ENCODE peak calls at places on chromosomes 12 and 14, in four cellular contexts. T, R, N and K are unnamed samples. For H3K4me1 and H3K36me3, the result is how much of the 10 kb centered on the place peaks cover.

GRCh38 chr12:108483213-108483920 is 31.7 kb upstream of the FICD start:
- DNase-seq in T (no peak), R (no peak), N (no peak), K (no peak)

GRCh38 chr12:102824218-102824835 is 92.7 kb downstream of the PAH start:
- DNase-seq in R (peak), N (peak), T (no peak), K (peak)

GRCh38 chr12:122303068-122303467 is 36.8 kb upstream of the VPS33A start:
- DNase-seq in R (no peak), T (no peak), N (no peak), K (no peak)

GRCh38 chr14:20469890-20470858 is 968 bp downstream of the PNP start:
- DNase-seq in N (peak), R (peak), T (no peak), K (no peak)

GRCh38 chr12:69019910-69020309 is 86.9 kb upstream of the CPM start:
- DNase-seq in R (no peak), T (no peak), N (no peak), K (no peak)

GRCh38 chr12:108119126-108119973 is 9.7 kb upstream of the WSCD2 start:
- DNase-seq in T (no peak), N (no peak), R (no peak), K (no peak)

GRCh38 chr12:103809154-103809553 is 31.9 kb downstream of the NT5DC3 start:
- DNase-seq in T (no peak), N (no peak), R (no peak), K (no peak)

GRCh38 chr14:100346306-100347091 is 23.4 kb downstream of the SLC25A47 start:
- DNase-seq in N (no peak), T (no peak), R (no peak), K (no peak)

GRCh38 chr12:54016478-54016964 is 7.7 kb downstream of the HOXC8 start:
- DNase-seq in T (no peak), N (peak), R (peak), K (no peak)

GRCh38 chr12:56256326-56256960 is 1.7 kb downstream of the ANKRD52 start:
- DNase-seq in N (no peak), T (no peak), R (peak), K (no peak)

GRCh38 chr14:97410667-97411286 is 613.6 kb downstream of the VRK1 start:
- DNase-seq in R (no peak), T (no peak), N (no peak), K (no peak)

GRCh38 chr12:27592548-27592947 is 68.5 kb downstream of the PPFIBP1 start:
- DNase-seq in N (peak), R (peak), T (no peak), K (peak)

GRCh38 chr12:12899530-12900380 is 8.4 kb downstream of the GPRC5A start:
- DNase-seq in T (no peak), R (peak), N (no peak), K (no peak)

GRCh38 chr12:51392556-51393237 is 1.5 kb upstream of the GALNT6 start:
- DNase-seq in R (no peak), N (no peak), T (no peak), K (no peak)

GRCh38 chr14:51224551-51224950 is 15.5 kb upstream of the TMX1 start:
- DNase-seq in R (peak), N (no peak), T (no peak), K (no peak)

GRCh38 chr14:43168374-43168925 is 1338.6 kb downstream of the FSCB start:
- DNase-seq in R (no peak), N (no peak), T (no peak), K (no peak)

GRCh38 chr14:31391977-31392503 is 28.3 kb downstream of the HEATR5A start:
- DNase-seq in R (no peak), T (no peak), N (no peak), K (no peak)

GRCh38 chr14:77985235-77985634 is 184.9 kb upstream of the NRXN3 start:
- DNase-seq in T (no peak), N (no peak), R (no peak), K (no peak)

GRCh38 chr12:119148049-119148448 is 30.7 kb upstream of the HSPB8 start:
- DNase-seq in R (no peak), T (no peak), N (no peak), K (no peak)

GRCh38 chr12:56995201-56995929 is 11.0 kb downstream of the ZBTB39 start:
- DNase-seq in R (no peak), N (no peak), T (no peak), K (no peak)

GRCh38 chr12:81998761-81999378 is 239.7 kb upstream of the PPFIA2 start:
- DNase-seq in T (no peak), R (no peak), N (no peak), K (no peak)

GRCh38 chr12:48924617-48925217 is 575 bp downstream of the FKBP11 start:
- DNase-seq in N (peak), T (no peak), R (peak), K (peak)

GRCh38 chr14:22871200-22871961 is at the start of gene LRP10:
- DNase-seq in T (peak), R (peak), N (peak), K (peak)
- H3K4me1 ChIP-seq in T (half or more), R (under half), N (under half), K (under half)

GRCh38 chr14:103735022-103735421 is 19.4 kb downstream of the ZFYVE21 start:
- DNase-seq in T (no peak), R (no peak), N (no peak), K (no peak)
- H3K36me3 ChIP-seq in T (half or more), R (under half), N (under half), K (under half)

GRCh38 chr14:95471526-95472304 is 44.7 kb downstream of the SYNE3 start:
- DNase-seq in T (no peak), N (peak), R (no peak), K (peak)
- H3K4me1 ChIP-seq in T (under half), N (under half), R (under half), K (under half)

GRCh38 chr12:109981311-109981710 is 14.9 kb downstream of the GIT2 start:
- DNase-seq in N (no peak), T (no peak), R (no peak), K (no peak)
- H3K36me3 ChIP-seq in N (under half), T (half or more), R (half or more), K (half or more)

DNA sequence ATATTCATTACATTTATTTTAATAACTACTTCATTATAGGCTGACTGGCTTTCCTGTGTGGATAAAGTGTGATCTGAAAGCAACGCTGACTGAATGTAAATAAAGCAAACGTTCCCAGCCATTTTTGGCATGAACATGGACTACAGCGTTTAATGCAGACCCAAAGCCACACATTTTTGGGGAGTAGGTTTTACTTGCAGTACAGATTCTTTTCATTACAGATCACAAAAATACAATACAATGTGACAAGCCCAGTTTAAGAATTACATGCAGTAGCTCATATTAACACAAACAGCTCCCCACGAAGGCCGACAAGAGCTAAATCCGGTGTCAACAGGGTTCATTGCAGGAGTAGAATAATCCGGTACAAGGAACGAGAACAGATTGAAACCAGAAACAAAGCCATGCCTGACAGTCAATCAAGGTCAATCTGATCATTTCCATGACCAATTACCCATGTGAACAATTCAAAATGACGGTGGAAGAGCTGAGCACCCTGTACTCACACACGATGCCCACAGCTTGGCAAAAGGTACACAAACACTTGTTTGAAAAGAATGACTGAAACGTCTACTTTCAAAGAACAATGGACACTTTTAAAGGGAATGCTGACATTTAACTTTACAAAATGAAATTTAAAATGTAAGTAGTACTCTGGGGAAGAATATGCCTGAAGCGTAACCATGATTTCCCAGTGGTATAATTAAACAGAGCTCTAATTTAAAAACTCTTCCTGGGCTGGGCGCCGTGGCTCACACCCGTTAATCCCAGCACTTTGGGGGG is 5.3 kb downstream of the BAG5 start:
- DNase-seq in N (peak), R (no peak), T (no peak), K (peak)
- H3K4me1 ChIP-seq in N (under half), R (under half), T (half or more), K (under half)

GRCh38 chr12:19148860-19149259 is 19.3 kb downstream of the PLEKHA5 start:
- DNase-seq in T (no peak), N (no peak), R (no peak), K (no peak)
- H3K36me3 ChIP-seq in T (under half), N (under half), R (under half), K (under half)

GRCh38 chr14:68686724-68687123 is 106.1 kb downstream of the ZFP36L1 start:
- DNase-seq in N (no peak), T (no peak), R (no peak), K (no peak)
- H3K4me1 ChIP-seq in N (under half), T (half or more), R (under half), K (half or more)

DNA sequence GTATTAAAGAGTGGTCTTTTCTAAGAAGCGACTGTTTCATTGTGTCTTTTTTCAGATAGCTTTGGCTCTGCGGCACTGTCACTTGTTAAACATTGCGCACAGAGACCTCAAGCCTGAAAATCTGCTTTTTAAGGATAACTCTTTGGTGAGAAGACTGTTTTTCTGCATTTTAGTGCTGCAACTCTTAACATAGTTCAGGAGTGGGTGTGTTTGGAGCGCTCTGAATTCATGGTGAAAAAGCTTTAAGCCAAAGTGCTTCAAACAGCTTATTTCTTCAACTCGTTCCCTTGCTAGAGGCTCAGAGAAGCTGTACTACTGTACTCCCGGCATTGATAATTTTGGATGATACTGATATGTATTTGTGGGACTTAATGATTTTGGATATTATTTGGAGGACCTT is 28.2 kb downstream of the MAPKAPK5 start:
- DNase-seq in R (no peak), T (no peak), N (no peak), K (no peak)
- H3K36me3 ChIP-seq in R (under half), T (half or more), N (under half), K (half or more)

GRCh38 chr12:46259713-46260112 is 9.1 kb downstream of the SLC38A1 start:
- DNase-seq in N (no peak), T (no peak), R (no peak), K (no peak)

GRCh38 chr12:46260913-46261476 is 7.8 kb downstream of the SLC38A1 start:
- DNase-seq in R (no peak), T (no peak), N (no peak), K (no peak)

GRCh38 chr12:46259071-46259470 is 9.8 kb downstream of the SLC38A1 start:
- DNase-seq in N (no peak), R (no peak), T (no peak), K (no peak)

GRCh38 chr12:46261658-46262057 is 7.2 kb downstream of the SLC38A1 start:
- DNase-seq in T (no peak), R (no peak), N (no peak), K (no peak)

GRCh38 chr12:46260153-46260912 is 8.5 kb downstream of the SLC38A1 start:
- DNase-seq in N (no peak), R (peak), T (no peak), K (no peak)
- H3K4me1 ChIP-seq in N (under half), R (under half), T (half or more), K (under half)